ENCODE peak calls at places on chromosomes 11 and 22, in eight cellular contexts. N is tibial artery, K is uterus, A is ovary, V is BJ, G is GM23248, C is MM.1S, L is suprapubic skin. S is an unnamed sample.

GRCh38 chr11:31725176-31725575 is 85.9 kb downstream of the PAX6 start:
- DNase-seq in N (no peak), K (no peak), A (no peak), V (no peak), G (peak), C (no peak), L (no peak), S (no peak)

GRCh38 chr11:102346748-102347525 is at the start of gene BIRC2:
- DNase-seq in N (peak), K (peak), A (peak), V (no peak), G (peak), C (peak), L (peak), S (peak)

GRCh38 chr11:119660166-119660720 is 68.8 kb downstream of the NECTIN1 start:
- DNase-seq in N (no peak), K (no peak), A (no peak), V (no peak), G (no peak), C (no peak), L (no peak), S (no peak)

GRCh38 chr22:35115515-35115914 is 49.6 kb downstream of the ISX start:
- DNase-seq in N (no peak), K (no peak), A (no peak), V (no peak), G (no peak), C (no peak), L (no peak), S (no peak)

GRCh38 chr11:12890476-12890875 is 118.6 kb upstream of the RASSF10 start:
- DNase-seq in N (no peak), K (no peak), A (no peak), V (no peak), G (peak), C (no peak), L (no peak), S (no peak)

GRCh38 chr11:127074151-127074761 is 73.7 kb upstream of the KIRREL3 start:
- DNase-seq in N (no peak), K (no peak), A (no peak), V (peak), G (peak), C (peak), L (no peak), S (peak)

GRCh38 chr11:85941380-85941973 is 86.3 kb downstream of the CCDC83 start:
- DNase-seq in N (peak), K (peak), A (peak), V (no peak), G (peak), C (peak), L (no peak), S (peak)

GRCh38 chr11:130832571-130833432 is 83.5 kb downstream of the SNX19 start:
- DNase-seq in N (no peak), K (no peak), A (no peak), V (no peak), G (peak), C (peak), L (no peak), S (no peak)

GRCh38 chr11:111441443-111441842 is 62.4 kb upstream of the POU2AF1 start:
- DNase-seq in N (no peak), K (no peak), A (no peak), V (peak), G (peak), C (no peak), L (no peak), S (no peak)

GRCh38 chr11:65258988-65259387 is 2.8 kb upstream of the POLA2 start:
- DNase-seq in N (no peak), K (no peak), A (no peak), V (no peak), G (no peak), C (no peak), L (no peak), S (no peak)

GRCh38 chr22:19984201-19984753 is 32.3 kb downstream of the ARVCF start:
- DNase-seq in N (peak), K (peak), A (no peak), V (no peak), G (peak), C (peak), L (no peak), S (no peak)

GRCh38 chr22:28207281-28208030 is 288.4 kb upstream of the PITPNB start:
- DNase-seq in N (no peak), K (no peak), A (no peak), V (peak), G (peak), C (no peak), L (no peak), S (no peak)

GRCh38 chr22:24725736-24726135 is 48.8 kb downstream of the PIWIL3 start:
- DNase-seq in N (no peak), K (no peak), A (no peak), V (no peak), G (no peak), C (no peak), L (no peak), S (no peak)

GRCh38 chr11:2716376-2717095 is 16.7 kb upstream of the KCNQ1OT1 start:
- DNase-seq in N (no peak), K (peak), A (no peak), V (no peak), G (no peak), C (no peak), L (no peak), S (no peak)

GRCh38 chr22:44441401-44442185 is 56.4 kb downstream of the RTL6 start:
- DNase-seq in N (peak), K (no peak), A (no peak), V (no peak), G (no peak), C (no peak), L (peak), S (no peak)

GRCh38 chr11:453564-453963 is 3.5 kb downstream of the PTDSS2 start:
- DNase-seq in N (no peak), K (no peak), A (no peak), V (no peak), G (no peak), C (no peak), L (no peak), S (no peak)

GRCh38 chr11:14587203-14587602 is 56.4 kb upstream of the PDE3B start:
- DNase-seq in N (no peak), K (no peak), A (no peak), V (no peak), G (no peak), C (no peak), L (no peak), S (no peak)

GRCh38 chr11:126345759-126346585 is 9.5 kb upstream of the ST3GAL4 start:
- DNase-seq in N (peak), K (peak), A (peak), V (no peak), G (peak), C (no peak), L (no peak), S (no peak)

GRCh38 chr11:107490836-107491235 is 33.2 kb upstream of the CWF19L2 start:
- DNase-seq in N (no peak), K (no peak), A (no peak), V (no peak), G (no peak), C (no peak), L (no peak), S (no peak)

GRCh38 chr22:36334838-36335603 is 52.7 kb downstream of the MYH9 start:
- DNase-seq in N (no peak), K (no peak), A (no peak), V (no peak), G (peak), C (no peak), L (no peak), S (no peak)

GRCh38 chr11:8138526-8138925 is 30.3 kb downstream of the RIC3 start:
- DNase-seq in N (no peak), K (no peak), A (no peak), V (no peak), G (no peak), C (no peak), L (no peak), S (no peak)

GRCh38 chr11:123261345-123262106 is 66.5 kb upstream of the CLMP start:
- DNase-seq in N (peak), K (peak), A (peak), V (no peak), G (peak), C (peak), L (peak), S (peak)

GRCh38 chr22:19974233-19974861 is 32.7 kb upstream of the TXNRD2 start:
- DNase-seq in N (no peak), K (no peak), A (peak), V (no peak), G (peak), C (peak), L (no peak), S (peak)

GRCh38 chr11:68457898-68458249 is 2.7 kb upstream of the PPP6R3 start:
- DNase-seq in N (no peak), K (no peak), A (no peak), V (no peak), G (no peak), C (no peak), L (peak), S (no peak)

GRCh38 chr11:47946682-47947575 is 33.4 kb upstream of the PTPRJ start:
- DNase-seq in N (peak), K (peak), A (peak), V (peak), G (peak), C (no peak), L (peak), S (no peak)

GRCh38 chr11:47955356-47955755 is 25.0 kb upstream of the PTPRJ start:
- DNase-seq in N (no peak), K (no peak), A (no peak), V (no peak), G (no peak), C (peak), L (no peak), S (no peak)

GRCh38 chr11:47944555-47945128 is 35.7 kb upstream of the PTPRJ start:
- DNase-seq in N (no peak), K (no peak), A (no peak), V (no peak), G (peak), C (no peak), L (no peak), S (no peak)

GRCh38 chr11:47948137-47948536 is 32.2 kb upstream of the PTPRJ start:
- DNase-seq in N (no peak), K (no peak), A (no peak), V (no peak), G (peak), C (no peak), L (no peak), S (no peak)

DNA sequence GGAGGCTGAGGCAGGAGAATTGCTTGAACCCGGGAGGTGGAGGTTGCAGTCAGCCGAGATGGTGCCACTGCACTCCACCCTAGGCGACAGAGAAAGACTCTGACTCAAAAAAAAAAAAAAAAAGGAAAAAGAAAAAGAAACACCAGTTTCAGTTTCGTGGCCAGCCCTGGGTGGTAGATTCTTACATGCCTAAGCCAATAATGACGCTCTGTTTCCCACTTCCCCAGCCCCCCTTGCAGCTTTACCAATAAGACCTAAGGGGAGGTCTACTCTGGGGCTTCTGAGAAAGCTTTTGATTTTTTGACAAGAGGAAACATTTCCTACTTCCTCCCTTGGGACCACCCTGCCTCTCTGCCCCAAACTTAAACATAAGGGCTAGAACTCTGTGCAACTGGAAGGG is 30.0 kb upstream of the PTPRJ start:
- DNase-seq in N (no peak), K (no peak), A (no peak), V (no peak), G (no peak), C (peak), L (no peak), S (peak)
- H3K4me3 ChIP-seq in N (no peak), K (no peak), A (no peak), V (no peak), G (no peak), C (no peak), L (no peak), S (no peak)

DNA sequence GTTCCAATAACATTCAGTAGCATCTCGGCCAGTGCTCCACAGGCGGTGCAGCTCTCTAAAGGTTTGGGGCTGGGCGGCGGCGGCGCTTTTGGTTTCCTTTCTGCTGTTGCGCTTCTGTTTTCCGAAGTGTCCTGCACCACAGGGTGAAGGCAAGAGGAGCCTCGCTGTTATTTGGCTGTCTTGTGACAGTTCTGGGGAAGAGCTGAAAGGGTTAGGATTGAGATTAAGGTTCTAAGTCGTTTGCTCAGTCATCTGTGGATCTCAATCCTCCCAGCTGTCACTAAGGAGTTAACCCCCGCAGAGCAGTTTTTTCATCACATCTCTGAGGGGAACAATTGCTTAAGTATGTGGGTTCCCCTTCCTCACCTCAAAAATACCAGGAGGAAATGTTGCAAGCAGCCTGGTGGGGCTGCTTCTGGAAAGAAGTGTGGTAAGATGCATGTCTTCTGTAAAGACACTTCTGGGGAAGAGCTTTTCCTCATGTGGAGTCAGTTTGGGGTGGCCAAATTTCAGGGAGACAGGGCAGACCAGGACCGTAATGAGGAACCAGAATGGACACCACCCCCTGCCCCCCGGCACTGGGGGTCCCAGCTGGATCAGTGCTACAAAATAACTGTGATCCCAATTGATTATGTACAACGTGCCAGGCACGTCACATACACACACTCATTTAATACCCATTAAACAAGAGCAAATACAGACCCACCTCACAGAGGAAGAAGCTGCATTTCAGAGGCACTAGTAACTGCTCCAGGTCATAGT is 14.2 kb downstream of the TMEM121B start:
- DNase-seq in N (peak), K (no peak), A (no peak), V (no peak), G (no peak), C (no peak), L (no peak), S (no peak)
- H3K4me3 ChIP-seq in N (no peak), K (no peak), A (no peak), V (no peak), G (no peak), C (no peak), L (no peak), S (no peak)

DNA sequence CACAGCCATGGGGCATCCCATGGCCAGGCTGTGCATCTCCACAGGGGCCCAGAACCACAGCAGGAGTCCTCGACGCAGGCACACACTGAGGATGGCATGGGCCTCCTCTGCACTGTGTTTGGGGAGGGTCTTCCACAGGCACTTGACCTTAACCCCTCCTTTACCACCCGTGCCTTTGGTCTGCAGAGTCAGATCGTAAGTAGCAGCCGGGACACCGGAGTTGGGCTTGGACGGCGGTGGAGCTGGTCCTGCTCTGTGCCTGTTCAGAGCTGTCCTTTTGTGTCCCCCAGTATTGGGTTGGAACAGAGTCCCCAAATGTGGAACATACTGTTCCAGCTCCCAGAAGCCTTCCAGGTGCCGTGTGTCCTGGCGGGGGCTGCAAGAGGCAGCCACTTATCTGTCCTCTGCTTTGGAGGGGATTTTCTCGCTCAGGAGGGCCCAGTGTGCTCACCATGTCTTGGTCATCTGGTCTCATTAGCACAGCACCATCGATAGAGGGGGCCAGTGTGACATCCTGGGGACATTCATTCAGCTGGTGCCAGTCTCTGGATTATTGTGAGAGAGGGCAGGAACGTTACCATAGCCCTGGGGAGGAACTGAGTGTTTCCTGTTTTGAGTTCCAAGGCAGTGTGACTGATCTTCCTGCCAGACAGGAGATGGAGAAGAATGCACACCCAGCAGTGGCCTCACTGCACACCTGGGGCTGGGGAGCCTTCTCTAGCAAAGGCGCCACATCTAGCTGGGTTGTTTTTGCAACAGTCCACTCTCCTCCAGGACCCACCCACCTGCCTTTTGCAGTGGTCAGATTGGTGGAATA is 12.4 kb downstream of the CRELD2 start:
- DNase-seq in N (peak), K (no peak), A (no peak), V (peak), G (peak), C (peak), L (no peak), S (no peak)
- H3K4me3 ChIP-seq in N (no peak), K (no peak), A (no peak), V (no peak), G (no peak), C (no peak), L (no peak), S (no peak)

GRCh38 chr22:42700901-42701300 is 19.8 kb downstream of the A4GALT start:
- DNase-seq in N (no peak), K (no peak), A (no peak), V (no peak), G (no peak), C (no peak), L (no peak), S (no peak)

GRCh38 chr22:42699953-42700352 is 20.7 kb downstream of the A4GALT start:
- DNase-seq in N (peak), K (no peak), A (no peak), V (no peak), G (no peak), C (no peak), L (no peak), S (no peak)

GRCh38 chr22:42700355-42700754 is 20.3 kb downstream of the A4GALT start:
- DNase-seq in N (peak), K (no peak), A (no peak), V (no peak), G (no peak), C (no peak), L (no peak), S (no peak)

GRCh38 chr22:42697542-42698013 is 23.1 kb downstream of the A4GALT start:
- DNase-seq in N (peak), K (peak), A (no peak), V (no peak), G (peak), C (no peak), L (peak), S (no peak)

GRCh38 chr22:42699281-42699681 is 21.4 kb downstream of the A4GALT start:
- DNase-seq in N (no peak), K (no peak), A (no peak), V (no peak), G (peak), C (no peak), L (no peak), S (no peak)
- H3K4me3 ChIP-seq in N (peak), K (no peak), A (no peak), V (no peak), G (peak), C (no peak), L (peak), S (no peak)

DNA sequence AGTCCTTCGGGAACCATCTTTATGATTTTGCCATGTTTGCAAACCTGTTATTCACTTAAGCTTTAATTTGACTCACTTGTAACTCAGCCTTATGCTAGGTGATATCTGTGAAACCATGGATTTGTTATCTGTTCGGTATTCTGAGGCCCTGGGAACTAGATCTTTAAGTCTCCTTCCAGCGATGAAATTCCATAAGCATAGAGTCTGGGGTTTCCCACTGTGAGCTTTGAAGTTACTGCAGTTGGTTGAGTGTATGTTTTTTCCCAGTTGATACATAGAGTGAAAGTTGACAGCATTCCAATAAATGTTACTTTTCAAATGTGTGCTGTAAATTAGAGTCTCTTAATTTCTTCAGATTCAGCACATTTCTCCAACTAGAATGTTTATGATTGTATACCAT is 66.9 kb downstream of the TNRC6B start:
- DNase-seq in N (no peak), K (no peak), A (no peak), V (no peak), G (no peak), C (no peak), L (no peak), S (no peak)
- H3K4me3 ChIP-seq in N (no peak), K (no peak), A (no peak), V (no peak), G (no peak), C (no peak), L (no peak), S (no peak)

GRCh38 chr11:34473603-34474169 is 35.0 kb downstream of the CAT start:
- DNase-seq in N (no peak), K (no peak), A (no peak), V (no peak), G (no peak), C (no peak), L (no peak), S (no peak)

GRCh38 chr11:34464591-34465036 is 25.9 kb downstream of the CAT start:
- DNase-seq in N (no peak), K (no peak), A (no peak), V (no peak), G (no peak), C (no peak), L (no peak), S (peak)

GRCh38 chr11:34466802-34467488 is 28.2 kb downstream of the CAT start:
- DNase-seq in N (no peak), K (no peak), A (no peak), V (no peak), G (peak), C (no peak), L (no peak), S (no peak)

DNA sequence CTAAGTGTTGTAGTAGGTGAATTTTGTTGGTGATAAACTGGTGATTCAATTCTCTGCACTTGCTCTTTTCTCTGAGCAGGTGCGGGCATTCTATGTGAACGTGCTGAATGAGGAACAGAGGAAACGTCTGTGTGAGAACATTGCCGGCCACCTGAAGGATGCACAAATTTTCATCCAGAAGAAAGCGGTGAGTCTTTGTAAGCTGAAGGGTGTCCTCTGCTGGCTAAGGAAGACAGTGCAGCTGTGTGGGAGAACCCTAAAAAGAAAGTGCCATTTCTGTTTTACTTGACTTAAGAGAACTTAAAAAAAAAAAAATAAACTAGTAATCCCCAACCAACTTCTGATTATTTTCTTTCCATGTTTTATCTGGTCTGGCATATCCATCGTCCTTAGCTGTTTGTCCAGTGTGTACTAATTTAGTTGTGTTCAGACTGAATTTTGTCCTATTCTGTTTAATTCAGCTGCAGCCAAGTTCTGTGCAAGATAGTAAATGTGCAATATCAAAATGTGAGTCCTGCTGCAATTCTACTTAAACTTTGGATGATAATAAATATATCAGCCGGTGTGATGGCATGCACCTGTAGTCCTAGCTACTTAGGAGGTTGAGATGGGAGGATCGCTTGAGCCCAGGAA is 29.6 kb downstream of the CAT start:
- DNase-seq in N (no peak), K (no peak), A (no peak), V (no peak), G (peak), C (peak), L (no peak), S (peak)
- H3K4me3 ChIP-seq in N (no peak), K (no peak), A (no peak), V (no peak), G (no peak), C (no peak), L (no peak), S (no peak)

S was measured in Jurkat, Clone E6-1.